ENCODE peak calls at places on chromosomes 7 and 10, in five cellular contexts. Q is SK-MEL-5, M is IMR-90, H is pons, O is stomach. B is an unnamed sample.
A peak's percentile ranks its signal among the peaks of the same experiment; 100 is the strongest.

GRCh38 chr10:54796876-54797275 is 4.2 kb downstream of the PCDH15 start:
- DNase-seq in Q (peak; percentile 1), M (no peak), H (no peak), O (no peak), B (no peak)

GRCh38 chr10:131710142-131710861 is 190.5 kb upstream of the PPP2R2D start:
- DNase-seq in Q (no peak), M (no peak), H (no peak), O (no peak), B (no peak)

GRCh38 chr7:68888971-68889385 is 709.3 kb upstream of the AUTS2 start:
- DNase-seq in Q (no peak), M (no peak), H (no peak), O (no peak), B (no peak)

GRCh38 chr10:61023053-61023452 is 79.1 kb upstream of the RHOBTB1 start:
- DNase-seq in Q (no peak), M (no peak), H (no peak), O (no peak), B (no peak)

GRCh38 chr7:43785425-43785824 is 26.9 kb downstream of the BLVRA start:
- DNase-seq in Q (no peak), M (peak; percentile 92), H (peak; percentile 3), O (no peak), B (no peak)

GRCh38 chr10:77836299-77836820 is 90.2 kb downstream of the DLG5 start:
- DNase-seq in Q (no peak), M (peak; percentile 22), H (peak; percentile 53), O (peak; percentile 57), B (no peak)

GRCh38 chr7:106114735-106115383 is 2.7 kb upstream of the SYPL1 start:
- DNase-seq in Q (no peak), M (no peak), H (no peak), O (peak; percentile 29), B (no peak)

GRCh38 chr10:101771380-101771779 is 4.5 kb downstream of the FGF8 start:
- DNase-seq in Q (no peak), M (no peak), H (no peak), O (peak; percentile 22), B (no peak)